ENCODE peak calls at places on chromosomes 3 and 15, in ten cellular contexts. I is HuH-7; A is bronchial epithelial cell; P is iPS-NIHi11; K is AG09309; U is CD4-positive, CD25-positive, alpha-beta regulatory T cell; R is foreskin melanocyte; G is left cardiac atrium; T is stimulated activated naive CD4-positive, alpha-beta T cell; V is nephron progenitor cell. Y is an unnamed sample.

GRCh38 chr15:31607656-31608055 is 281.0 kb downstream of the KLF13 start:
- DNase-seq in I (no peak), A (peak), P (no peak), K (no peak), U (no peak), R (no peak), G (no peak), T (no peak), V (no peak), Y (no peak)

GRCh38 chr3:116863842-116864626 is 154.5 kb downstream of the TUSC7 start:
- DNase-seq in I (peak), A (peak), P (peak), K (no peak), U (no peak), R (peak), G (no peak), T (no peak), V (peak), Y (no peak)

GRCh38 chr3:66738625-66739330 is 238.0 kb upstream of the LRIG1 start:
- DNase-seq in I (no peak), A (peak), P (no peak), K (no peak), U (no peak), R (no peak), G (no peak), T (no peak), V (no peak), Y (no peak)

GRCh38 chr15:78107471-78107870 is 15.1 kb downstream of the SH2D7 start:
- DNase-seq in I (no peak), A (no peak), P (no peak), K (no peak), U (peak), R (no peak), G (peak), T (no peak), V (no peak), Y (no peak)

GRCh38 chr15:62782100-62782791 is 260.3 kb upstream of the TPM1 start:
- DNase-seq in I (peak), A (peak), P (peak), K (no peak), U (peak), R (peak), G (peak), T (no peak), V (peak), Y (peak)

GRCh38 chr15:48076454-48076853 is 44.3 kb upstream of the SLC24A5 start:
- DNase-seq in I (no peak), A (no peak), P (no peak), K (no peak), U (no peak), R (no peak), G (no peak), T (no peak), V (peak), Y (no peak)

GRCh38 chr3:39133093-39133490 is 20.3 kb downstream of the CSRNP1 start:
- DNase-seq in I (no peak), A (no peak), P (no peak), K (no peak), U (no peak), R (no peak), G (peak), T (no peak), V (no peak), Y (no peak)

GRCh38 chr3:77161098-77161497 is 121.2 kb downstream of the ROBO2 start:
- DNase-seq in I (no peak), A (no peak), P (no peak), K (no peak), U (no peak), R (no peak), G (no peak), T (no peak), V (no peak), Y (no peak)

GRCh38 chr3:183844606-183845005 is 19.2 kb upstream of the MAP6D1 start:
- DNase-seq in I (no peak), A (peak), P (no peak), K (peak), U (no peak), R (peak), G (no peak), T (no peak), V (no peak), Y (no peak)

GRCh38 chr3:136667081-136667480 is 85.1 kb downstream of the STAG1 start:
- DNase-seq in I (no peak), A (peak), P (no peak), K (no peak), U (no peak), R (no peak), G (no peak), T (no peak), V (no peak), Y (no peak)

GRCh38 chr15:100740105-100740504 is 137.7 kb downstream of the ASB7 start:
- DNase-seq in I (no peak), A (no peak), P (no peak), K (no peak), U (no peak), R (no peak), G (no peak), T (no peak), V (no peak), Y (no peak)

GRCh38 chr15:36899696-36900095 is 200.7 kb downstream of the MEIS2 start:
- DNase-seq in I (no peak), A (no peak), P (no peak), K (no peak), U (no peak), R (no peak), G (no peak), T (no peak), V (no peak), Y (no peak)

GRCh38 chr3:154464440-154465148 is 34.6 kb upstream of the GPR149 start:
- DNase-seq in I (no peak), A (peak), P (no peak), K (no peak), U (no peak), R (no peak), G (no peak), T (no peak), V (no peak), Y (no peak)

GRCh38 chr15:31212956-31213694 is 111.6 kb upstream of the TRPM1 start:
- DNase-seq in I (no peak), A (no peak), P (no peak), K (no peak), U (no peak), R (no peak), G (no peak), T (no peak), V (no peak), Y (no peak)

GRCh38 chr3:43728947-43729346 is 38.2 kb downstream of the ABHD5 start:
- DNase-seq in I (no peak), A (no peak), P (no peak), K (no peak), U (no peak), R (no peak), G (no peak), T (no peak), V (no peak), Y (no peak)

GRCh38 chr15:24955549-24955929 is 752 bp downstream of the SNRPN start:
- DNase-seq in I (no peak), A (no peak), P (no peak), K (no peak), U (no peak), R (no peak), G (peak), T (peak), V (peak), Y (peak)

GRCh38 chr3:18720543-18720942 is 295.4 kb upstream of the SATB1 start:
- DNase-seq in I (no peak), A (no peak), P (no peak), K (no peak), U (no peak), R (no peak), G (no peak), T (no peak), V (no peak), Y (no peak)

GRCh38 chr3:50194903-50195500 is 3.6 kb downstream of the GNAT1 start:
- DNase-seq in I (no peak), A (peak), P (peak), K (no peak), U (peak), R (no peak), G (peak), T (peak), V (no peak), Y (peak)

GRCh38 chr3:123322866-123323265 is 121.1 kb downstream of the SEC22A start:
- DNase-seq in I (no peak), A (no peak), P (no peak), K (no peak), U (no peak), R (no peak), G (no peak), T (no peak), V (no peak), Y (no peak)

GRCh38 chr3:81581966-81582599 is 179.4 kb downstream of the GBE1 start:
- DNase-seq in I (no peak), A (peak), P (peak), K (no peak), U (peak), R (peak), G (no peak), T (no peak), V (peak), Y (no peak)

GRCh38 chr3:69890094-69890493 is 109.4 kb upstream of the SAMMSON start:
- DNase-seq in I (no peak), A (peak), P (no peak), K (no peak), U (no peak), R (peak), G (no peak), T (no peak), V (no peak), Y (no peak)

GRCh38 chr3:114627760-114628159 is 333.9 kb downstream of the TIGIT start:
- DNase-seq in I (no peak), A (no peak), P (no peak), K (no peak), U (no peak), R (no peak), G (peak), T (no peak), V (no peak), Y (no peak)

GRCh38 chr3:24020036-24020691 is 75.1 kb downstream of the NR1D2 start:
- DNase-seq in I (no peak), A (no peak), P (no peak), K (no peak), U (no peak), R (no peak), G (no peak), T (no peak), V (no peak), Y (no peak)

GRCh38 chr15:29037997-29038700 is 152.4 kb downstream of the APBA2 start:
- DNase-seq in I (no peak), A (no peak), P (no peak), K (no peak), U (no peak), R (no peak), G (no peak), T (no peak), V (no peak), Y (no peak)

GRCh38 chr3:15014606-15015328 is 50.3 kb downstream of the MRPS25 start:
- DNase-seq in I (no peak), A (no peak), P (no peak), K (no peak), U (no peak), R (no peak), G (no peak), T (no peak), V (no peak), Y (no peak)

GRCh38 chr3:117534138-117534537 is 824.6 kb downstream of the TUSC7 start:
- DNase-seq in I (no peak), A (no peak), P (no peak), K (no peak), U (no peak), R (no peak), G (no peak), T (no peak), V (no peak), Y (no peak)

GRCh38 chr3:48403533-48404439 is 26.1 kb downstream of the PLXNB1 start:
- DNase-seq in I (no peak), A (no peak), P (no peak), K (no peak), U (no peak), R (no peak), G (no peak), T (no peak), V (no peak), Y (no peak)

GRCh38 chr15:58440922-58441321 is 9.1 kb downstream of the LIPC start:
- DNase-seq in I (no peak), A (peak), P (peak), K (no peak), U (no peak), R (no peak), G (no peak), T (no peak), V (no peak), Y (no peak)